ENCODE peak calls at places on chromosome 6, in four cellular contexts. One of them, this sample, is unnamed.
A peak's percentile ranks its signal among the peaks of the same experiment; 100 is the strongest.

GRCh38 chr6:124480021-124480430 is 482.2 kb upstream of the RNF217 start:
- DNase-seq in GM23338: no peak
- DNase-seq in CD8-positive, alpha-beta memory T cell: no peak
- DNase-seq in heart right ventricle: no peak
- DNase-seq in this sample: no peak

GRCh38 chr6:110822248-110822647 is 7.0 kb upstream of the CDK19 start:
- DNase-seq in CD8-positive, alpha-beta memory T cell: no peak
- DNase-seq in GM23338: no peak
- DNase-seq in heart right ventricle: no peak
- DNase-seq in this sample: no peak

GRCh38 chr6:46927066-46927465 is 5.3 kb upstream of the ADGRF5 start:
- DNase-seq in heart right ventricle: no peak
- DNase-seq in CD8-positive, alpha-beta memory T cell: no peak
- DNase-seq in GM23338: no peak
- DNase-seq in this sample: no peak

GRCh38 chr6:37047933-37048850 is 42.7 kb downstream of the FGD2 start:
- DNase-seq in heart right ventricle: no peak
- DNase-seq in CD8-positive, alpha-beta memory T cell: no peak
- DNase-seq in GM23338: no peak
- DNase-seq in this sample: no peak

GRCh38 chr6:79734374-79734773 is 103.2 kb downstream of the SH3BGRL2 start:
- DNase-seq in heart right ventricle: no peak
- DNase-seq in CD8-positive, alpha-beta memory T cell: no peak
- DNase-seq in GM23338: no peak
- DNase-seq in this sample: no peak

GRCh38 chr6:37137881-37138568 is 31.9 kb upstream of the PIM1 start:
- DNase-seq in GM23338: no peak
- DNase-seq in CD8-positive, alpha-beta memory T cell: no peak
- DNase-seq in heart right ventricle: no peak
- DNase-seq in this sample: no peak

GRCh38 chr6:3549314-3549940 is 92.6 kb upstream of the SLC22A23 start:
- DNase-seq in GM23338: no peak
- DNase-seq in heart right ventricle: no peak
- DNase-seq in CD8-positive, alpha-beta memory T cell: no peak
- DNase-seq in this sample: no peak

GRCh38 chr6:50543666-50544065 is 169.7 kb upstream of the TFAP2D start:
- DNase-seq in CD8-positive, alpha-beta memory T cell: no peak
- DNase-seq in GM23338: no peak
- DNase-seq in heart right ventricle: no peak
- DNase-seq in this sample: no peak

GRCh38 chr6:156280131-156280530 is 497.0 kb upstream of the ARID1B start:
- DNase-seq in heart right ventricle: no peak
- DNase-seq in CD8-positive, alpha-beta memory T cell: no peak
- DNase-seq in GM23338: no peak
- DNase-seq in this sample: no peak

GRCh38 chr6:170067923-170068360 is 222.9 kb downstream of the DLL1 start:
- DNase-seq in GM23338: no peak
- DNase-seq in CD8-positive, alpha-beta memory T cell: no peak
- DNase-seq in heart right ventricle: no peak
- DNase-seq in this sample: no peak

GRCh38 chr6:129411092-129411491 is 298.9 kb downstream of the ARHGAP18 start:
- DNase-seq in heart right ventricle: no peak
- DNase-seq in GM23338: no peak
- DNase-seq in CD8-positive, alpha-beta memory T cell: no peak
- DNase-seq in this sample: no peak

GRCh38 chr6:110064744-110065524 is 86.8 kb downstream of the GPR6 start:
- DNase-seq in CD8-positive, alpha-beta memory T cell: no peak
- DNase-seq in heart right ventricle: no peak
- DNase-seq in GM23338: no peak
- DNase-seq in this sample: no peak

GRCh38 chr6:164378330-164378729 is 931.1 kb downstream of the C6orf118 start:
- DNase-seq in GM23338: no peak
- DNase-seq in CD8-positive, alpha-beta memory T cell: no peak
- DNase-seq in heart right ventricle: no peak
- DNase-seq in this sample: no peak

GRCh38 chr6:169723200-169723909 is 945 bp downstream of the PHF10 start:
- DNase-seq in CD8-positive, alpha-beta memory T cell: peak; percentile 80
- DNase-seq in heart right ventricle: peak; percentile 87
- DNase-seq in GM23338: peak; percentile 77
- DNase-seq in this sample: peak; percentile 42

GRCh38 chr6:3309391-3310050 is 50.8 kb downstream of the PSMG4 start:
- DNase-seq in heart right ventricle: no peak
- DNase-seq in CD8-positive, alpha-beta memory T cell: no peak
- DNase-seq in GM23338: no peak
- DNase-seq in this sample: no peak

GRCh38 chr6:98847767-98848538 is 13.6 kb downstream of the POU3F2 start:
- DNase-seq in heart right ventricle: no peak
- DNase-seq in CD8-positive, alpha-beta memory T cell: no peak
- DNase-seq in GM23338: peak; percentile 76
- DNase-seq in this sample: no peak

GRCh38 chr6:90364291-90364690 is 67.6 kb upstream of the BACH2 start:
- DNase-seq in heart right ventricle: no peak
- DNase-seq in CD8-positive, alpha-beta memory T cell: no peak
- DNase-seq in GM23338: no peak
- DNase-seq in this sample: no peak

GRCh38 chr6:116217069-116217468 is 36.8 kb downstream of the TSPYL4 start:
- DNase-seq in heart right ventricle: no peak
- DNase-seq in GM23338: peak; percentile 47
- DNase-seq in CD8-positive, alpha-beta memory T cell: peak; percentile 46
- DNase-seq in this sample: no peak

GRCh38 chr6:5334341-5334740 is 73.0 kb downstream of the FARS2 start:
- DNase-seq in GM23338: no peak
- DNase-seq in CD8-positive, alpha-beta memory T cell: no peak
- DNase-seq in heart right ventricle: no peak
- DNase-seq in this sample: no peak

GRCh38 chr6:129207832-129208231 is 324.9 kb downstream of the LAMA2 start:
- DNase-seq in heart right ventricle: no peak
- DNase-seq in GM23338: no peak
- DNase-seq in CD8-positive, alpha-beta memory T cell: no peak
- DNase-seq in this sample: no peak

GRCh38 chr6:53119772-53120409 is 28.8 kb downstream of the GCM1 start:
- DNase-seq in GM23338: peak; percentile 64
- DNase-seq in CD8-positive, alpha-beta memory T cell: no peak
- DNase-seq in heart right ventricle: no peak
- DNase-seq in this sample: no peak

GRCh38 chr6:170178561-170179477 is 112.1 kb downstream of the DLL1 start:
- DNase-seq in GM23338: peak; percentile 19
- DNase-seq in heart right ventricle: no peak
- DNase-seq in CD8-positive, alpha-beta memory T cell: no peak
- DNase-seq in this sample: no peak

DNA sequence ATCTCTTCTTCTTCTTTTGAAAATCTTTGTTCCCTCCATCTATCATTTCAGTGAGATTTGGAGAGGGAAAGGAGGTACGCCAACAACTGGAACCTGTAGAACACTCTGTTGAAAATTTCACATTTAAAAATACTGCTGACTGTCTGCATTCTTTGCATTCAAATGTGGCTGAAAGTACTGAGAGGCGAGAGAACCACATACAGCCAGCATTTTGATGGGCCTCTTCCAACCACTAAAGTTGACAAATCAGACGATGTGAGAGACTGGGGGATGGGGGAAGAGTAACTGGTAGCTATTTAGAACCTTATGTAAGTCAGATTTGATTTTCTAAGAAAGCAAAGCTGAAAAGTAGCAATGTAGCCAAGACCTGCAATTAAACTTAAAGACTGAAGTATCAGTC is 77.5 kb downstream of the FKBP5 start:
- DNase-seq in heart right ventricle: no peak
- DNase-seq in GM23338: peak; percentile 39
- DNase-seq in CD8-positive, alpha-beta memory T cell: peak; percentile 58
- DNase-seq in this sample: no peak
- H3K27ac ChIP-seq in heart right ventricle: no peak overlapping the region
- H3K27ac ChIP-seq in GM23338: peak overlapping the region; percentile 22
- H3K27ac ChIP-seq in CD8-positive, alpha-beta memory T cell: no peak overlapping the region
- H3K27ac ChIP-seq in this sample: peak overlapping the region; percentile 8

GRCh38 chr6:35673755-35674154 is 15.0 kb downstream of the FKBP5 start:
- DNase-seq in heart right ventricle: no peak
- DNase-seq in CD8-positive, alpha-beta memory T cell: no peak
- DNase-seq in GM23338: no peak
- DNase-seq in this sample: no peak
- H3K27ac ChIP-seq in heart right ventricle: peak overlapping the region; percentile 21
- H3K27ac ChIP-seq in CD8-positive, alpha-beta memory T cell: no peak overlapping the region
- H3K27ac ChIP-seq in GM23338: no peak overlapping the region
- H3K27ac ChIP-seq in this sample: no peak overlapping the region

GRCh38 chr6:148837941-148838340 is 91.1 kb downstream of the UST start:
- DNase-seq in heart right ventricle: no peak
- DNase-seq in CD8-positive, alpha-beta memory T cell: no peak
- DNase-seq in GM23338: no peak
- DNase-seq in this sample: no peak

GRCh38 chr6:148835920-148836441 is 89.2 kb downstream of the UST start:
- DNase-seq in heart right ventricle: no peak
- DNase-seq in GM23338: no peak
- DNase-seq in CD8-positive, alpha-beta memory T cell: no peak
- DNase-seq in this sample: no peak

GRCh38 chr6:148836751-148837150 is 89.9 kb downstream of the UST start:
- DNase-seq in GM23338: no peak
- DNase-seq in heart right ventricle: no peak
- DNase-seq in CD8-positive, alpha-beta memory T cell: no peak
- DNase-seq in this sample: no peak

GRCh38 chr6:148840256-148840655 is 93.4 kb downstream of the UST start:
- DNase-seq in CD8-positive, alpha-beta memory T cell: no peak
- DNase-seq in GM23338: no peak
- DNase-seq in heart right ventricle: no peak
- DNase-seq in this sample: no peak

GRCh38 chr6:148839044-148839443 is 92.2 kb downstream of the UST start:
- DNase-seq in CD8-positive, alpha-beta memory T cell: no peak
- DNase-seq in heart right ventricle: no peak
- DNase-seq in GM23338: no peak
- DNase-seq in this sample: no peak
- H3K27ac ChIP-seq in CD8-positive, alpha-beta memory T cell: no peak overlapping the region
- H3K27ac ChIP-seq in heart right ventricle: no peak overlapping the region
- H3K27ac ChIP-seq in GM23338: no peak overlapping the region
- H3K27ac ChIP-seq in this sample: no peak overlapping the region

GRCh38 chr6:113596907-113597583 is 260.1 kb upstream of the MARCKS start:
- DNase-seq in GM23338: no peak
- DNase-seq in CD8-positive, alpha-beta memory T cell: no peak
- DNase-seq in heart right ventricle: peak; percentile 13
- DNase-seq in this sample: no peak
- H3K27ac ChIP-seq in GM23338: no peak overlapping the region
- H3K27ac ChIP-seq in CD8-positive, alpha-beta memory T cell: no peak overlapping the region
- H3K27ac ChIP-seq in heart right ventricle: peak overlapping the region; percentile 81
- H3K27ac ChIP-seq in this sample: no peak overlapping the region